ENCODE peak calls at places on chromosomes 2 and 18, in six cellular contexts. B is mesenchymal stem cell, L is H9, K is IMR-90, Q is mesendoderm, D is H1. E is an unnamed sample.

GRCh38 chr2:99554238-99554637 is 64.4 kb upstream of the REV1 start:
- DNase-seq in B (no peak), L (peak; percentile 81), K (no peak), Q (peak; percentile 77), D (peak; percentile 81), E (no peak)

GRCh38 chr18:48186084-48186798 is 222.9 kb downstream of the ZBTB7C start:
- DNase-seq in B (no peak), L (peak; percentile 25), K (no peak), Q (peak; percentile 73), D (no peak), E (peak; percentile 51)

GRCh38 chr18:50096766-50097435 is 98.0 kb downstream of the MYO5B start:
- DNase-seq in B (no peak), L (no peak), K (no peak), Q (no peak), D (no peak), E (no peak)

GRCh38 chr2:144513388-144514100 is 6.4 kb downstream of the ZEB2 start:
- DNase-seq in B (peak; percentile 84), L (no peak), K (peak; percentile 81), Q (peak; percentile 65), D (no peak), E (no peak)

GRCh38 chr2:197946562-197946961 is 142.2 kb downstream of the PLCL1 start:
- DNase-seq in B (no peak), L (peak; percentile 26), K (no peak), Q (peak; percentile 50), D (no peak), E (peak; percentile 14)

GRCh38 chr2:527581-527980 is 149.6 kb downstream of the TMEM18 start:
- DNase-seq in B (no peak), L (peak; percentile 60), K (no peak), Q (peak; percentile 26), D (peak; percentile 60), E (no peak)

GRCh38 chr2:46318579-46319460 is 21.6 kb downstream of the EPAS1 start:
- DNase-seq in B (no peak), L (no peak), K (no peak), Q (no peak), D (no peak), E (no peak)

GRCh38 chr2:134736167-134736885 is 17.5 kb upstream of the TMEM163 start:
- DNase-seq in B (peak; percentile 53), L (peak; percentile 45), K (peak; percentile 50), Q (peak; percentile 95), D (no peak), E (peak; percentile 21)

GRCh38 chr2:114068438-114068837 is 178.5 kb downstream of the ACTR3 start:
- DNase-seq in B (no peak), L (peak; percentile 34), K (peak; percentile 8), Q (peak; percentile 35), D (no peak), E (peak; percentile 24)

GRCh38 chr2:211881449-211881848 is 657.2 kb downstream of the ERBB4 start:
- DNase-seq in B (no peak), L (peak; percentile 45), K (no peak), Q (peak; percentile 12), D (no peak), E (no peak)
- H2BK5ac ChIP-seq in B (no peak overlapping the region), L (no peak overlapping the region), K (no peak overlapping the region), Q (no peak overlapping the region), D (no peak overlapping the region), E (no peak overlapping the region)

DNA sequence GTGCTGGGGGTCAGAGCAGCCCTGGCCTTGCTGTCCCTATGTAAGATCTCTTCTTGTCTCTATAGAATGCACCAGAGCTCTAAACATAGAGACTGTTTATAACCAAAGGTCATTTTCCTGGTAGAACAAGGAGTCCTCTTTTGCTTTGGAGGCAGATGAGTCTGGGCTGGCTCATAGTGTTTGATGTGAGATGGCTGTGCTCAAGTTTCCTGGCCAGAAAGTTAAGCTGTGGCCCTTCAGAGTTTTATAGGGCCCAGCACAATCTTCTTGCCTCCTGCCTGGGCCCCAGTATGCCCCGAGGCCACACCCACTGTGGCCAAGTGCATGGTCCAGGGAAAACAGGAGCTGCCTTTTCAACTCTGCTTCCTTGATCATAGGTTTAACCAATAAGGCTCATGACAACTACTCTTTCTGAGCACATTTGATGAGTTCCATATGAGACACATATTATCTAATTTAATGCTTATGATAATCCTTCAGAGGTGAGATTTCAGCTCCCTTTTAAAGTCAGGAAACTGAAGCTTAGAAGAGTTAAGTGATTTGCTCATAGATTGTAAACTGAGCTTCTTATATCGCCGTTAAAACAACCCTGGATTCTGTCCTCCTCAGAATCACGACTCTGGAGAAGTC is 66.3 kb downstream of the MYCN start:
- DNase-seq in B (no peak), L (no peak), K (no peak), Q (no peak), D (no peak), E (no peak)
- H4K8ac ChIP-seq in B (no peak overlapping the region), L (no peak overlapping the region), K (no peak overlapping the region), Q (no peak overlapping the region), D (no peak overlapping the region), E (no peak overlapping the region)

DNA sequence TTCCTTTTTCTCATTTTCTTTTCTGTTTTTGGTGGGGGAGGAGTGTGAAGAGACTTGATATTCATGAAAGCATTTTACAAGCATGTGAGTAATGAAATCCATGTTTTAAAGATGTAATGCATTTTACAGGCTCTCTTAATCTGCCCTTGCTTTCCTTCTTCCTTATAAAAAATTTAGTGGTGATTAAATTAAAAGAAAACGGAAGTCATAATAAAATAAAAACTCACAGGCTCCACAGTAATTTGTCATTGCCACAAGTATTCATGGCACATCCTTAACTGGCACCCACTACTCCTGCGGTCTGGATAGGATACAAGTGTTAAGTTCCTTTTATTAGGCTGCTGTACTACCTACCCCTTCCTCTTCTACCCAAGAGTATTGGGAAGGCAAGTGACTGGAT is 241.2 kb downstream of the SLC4A3 start:
- DNase-seq in B (no peak), L (no peak), K (no peak), Q (no peak), D (no peak), E (no peak)
- H3K4me2 ChIP-seq in B (no peak overlapping the region), L (no peak overlapping the region), K (no peak overlapping the region), Q (no peak overlapping the region), D (no peak overlapping the region), E (no peak overlapping the region)

DNA sequence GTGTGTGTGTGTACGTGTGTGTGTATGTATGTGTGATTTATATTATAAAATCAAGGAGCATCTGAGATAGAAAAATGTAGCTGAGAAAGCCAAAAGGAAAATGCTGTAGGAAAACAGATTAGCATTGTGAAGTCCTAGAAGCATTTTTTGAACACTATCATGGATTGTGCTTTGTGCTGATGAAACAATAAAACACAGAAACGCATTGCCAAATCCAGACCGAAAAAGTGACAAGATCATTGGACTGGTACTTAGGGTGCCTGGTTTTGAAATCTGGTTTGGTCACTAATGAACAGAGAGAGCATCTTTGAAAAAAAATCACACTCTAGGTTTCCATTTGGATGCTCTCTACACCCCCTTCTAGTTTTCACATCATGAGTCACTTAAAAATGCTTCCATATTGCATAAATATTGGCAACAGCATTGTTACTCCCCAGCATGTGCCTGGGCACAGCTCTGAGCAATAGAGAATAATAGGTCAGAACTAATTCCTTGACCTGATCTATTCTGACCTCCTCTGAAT is 214.6 kb upstream of the LRRTM1 start:
- DNase-seq in B (no peak), L (no peak), K (no peak), Q (no peak), D (no peak), E (no peak)
- H2BK5ac ChIP-seq in B (no peak overlapping the region), L (no peak overlapping the region), K (no peak overlapping the region), Q (no peak overlapping the region), D (no peak overlapping the region), E (no peak overlapping the region)

GRCh38 chr2:6874032-6874431 is 3.5 kb upstream of the RSAD2 start:
- DNase-seq in B (no peak), L (no peak), K (no peak), Q (no peak), D (no peak), E (no peak)
- H4K8ac ChIP-seq in B (no peak overlapping the region), L (no peak overlapping the region), K (no peak overlapping the region), Q (no peak overlapping the region), D (no peak overlapping the region), E (no peak overlapping the region)

DNA sequence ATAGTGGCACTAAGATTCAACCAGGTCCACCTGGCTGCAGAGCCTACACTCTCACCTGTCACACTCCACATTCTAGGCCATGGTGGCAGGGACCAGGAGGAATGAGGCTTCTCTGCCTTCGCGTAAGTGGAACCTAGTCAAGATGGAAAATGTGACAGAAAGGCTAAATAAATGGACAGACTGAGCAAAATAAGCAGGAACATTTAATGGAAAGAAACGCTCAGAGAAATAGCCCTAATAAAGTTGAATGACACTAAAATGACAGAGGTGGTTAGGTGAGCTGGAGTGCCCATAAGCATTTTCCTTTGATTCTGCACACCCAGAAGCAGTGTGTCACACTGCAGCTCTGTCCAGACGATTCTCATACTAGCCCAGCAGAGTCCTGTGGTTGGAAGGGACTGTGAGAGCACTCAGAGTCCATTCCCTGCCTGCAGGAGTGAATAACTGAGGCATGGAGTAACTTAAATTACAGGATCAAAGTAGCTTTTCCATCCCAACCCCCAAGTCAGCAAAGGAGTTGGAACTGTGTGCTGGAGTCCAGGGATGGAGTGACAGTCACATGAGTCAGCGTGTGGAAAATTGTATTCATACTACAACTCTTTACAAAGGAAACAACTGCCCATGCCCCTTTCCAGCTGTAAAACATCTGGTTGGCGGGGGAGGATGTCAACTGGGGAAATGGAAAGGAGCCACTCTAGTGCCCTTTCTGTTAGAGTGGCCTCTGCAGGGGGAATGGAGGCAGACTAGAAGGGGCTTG is 105.4 kb upstream of the LGALSL start:
- DNase-seq in B (peak; percentile 81), L (no peak), K (peak; percentile 25), Q (no peak), D (no peak), E (no peak)
- H3K4me2 ChIP-seq in B (no peak overlapping the region), L (no peak overlapping the region), K (peak overlapping the region; percentile 14), Q (no peak overlapping the region), D (no peak overlapping the region), E (no peak overlapping the region)

DNA sequence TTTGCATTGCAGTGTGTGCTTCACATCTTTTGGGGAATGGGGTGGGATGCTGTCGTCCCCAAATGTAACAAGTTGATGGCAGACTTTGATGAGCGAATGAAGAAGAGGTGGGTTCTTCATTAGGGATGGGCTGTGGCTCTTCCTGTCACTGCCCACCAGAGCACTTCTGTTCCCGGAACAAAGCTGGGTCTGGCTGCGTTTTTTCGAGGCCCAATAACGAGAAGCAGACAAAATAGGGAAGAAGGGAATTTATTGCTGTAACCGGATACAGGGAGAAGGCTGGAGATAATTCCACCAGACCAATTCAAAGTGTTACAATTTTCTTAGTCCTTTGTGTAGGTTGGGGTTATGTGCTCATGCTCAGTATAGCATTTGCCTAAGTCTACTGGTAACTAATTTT is 84.6 kb downstream of the FHOD3 start:
- DNase-seq in B (no peak), L (no peak), K (no peak), Q (no peak), D (no peak), E (no peak)
- H2BK5ac ChIP-seq in B (no peak overlapping the region), L (no peak overlapping the region), K (no peak overlapping the region), Q (no peak overlapping the region), D (no peak overlapping the region), E (no peak overlapping the region)

GRCh38 chr2:17815466-17816184 is 635 bp upstream of the MSGN1 start:
- DNase-seq in B (no peak), L (peak; percentile 36), K (no peak), Q (peak; percentile 32), D (no peak), E (no peak)
- H4K8ac ChIP-seq in B (peak overlapping the region; percentile 62), L (no peak overlapping the region), K (no peak overlapping the region), Q (no peak overlapping the region), D (no peak overlapping the region), E (no peak overlapping the region)

DNA sequence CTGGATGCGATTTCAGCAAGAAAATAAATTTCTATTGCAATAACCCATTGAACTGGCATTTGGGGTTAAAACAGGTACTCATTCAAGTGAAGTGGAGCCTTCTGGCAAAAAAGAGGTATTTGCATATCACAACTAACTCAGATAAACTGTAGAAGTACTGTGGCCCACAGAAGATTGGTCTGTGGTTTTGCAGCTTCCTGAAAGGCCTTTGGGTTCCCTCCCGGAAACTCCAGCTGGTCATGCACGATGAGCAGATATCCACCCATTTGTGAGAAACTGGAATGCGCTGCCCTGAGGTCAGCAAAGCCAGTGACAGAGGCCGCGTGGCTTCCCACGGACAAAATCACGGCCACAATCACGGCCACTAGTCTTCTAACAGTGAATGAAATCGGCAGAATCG is 106.3 kb downstream of the EPHA4 start:
- DNase-seq in B (no peak), L (no peak), K (peak; percentile 15), Q (no peak), D (no peak), E (no peak)
- H3K4me2 ChIP-seq in B (no peak overlapping the region), L (no peak overlapping the region), K (no peak overlapping the region), Q (no peak overlapping the region), D (no peak overlapping the region), E (no peak overlapping the region)

E was measured in neuronal stem cell.